ENCODE peak calls at places on chromosomes 2 and 18, in five cellular contexts. One of them, this sample, is unnamed.

GRCh38 chr2:233100192-233100998 is 40.3 kb downstream of the INPP5D start:
- DNase-seq in A549: no peak
- DNase-seq in CD4-positive, alpha-beta memory T cell: peak; percentile 54
- DNase-seq in prostate gland: no peak
- DNase-seq in mucosa of descending colon: no peak
- DNase-seq in this sample: no peak

GRCh38 chr2:96926791-96927190 is 56.9 kb upstream of the SEMA4C start:
- DNase-seq in CD4-positive, alpha-beta memory T cell: no peak
- DNase-seq in A549: no peak
- DNase-seq in mucosa of descending colon: no peak
- DNase-seq in prostate gland: no peak
- DNase-seq in this sample: no peak

GRCh38 chr2:204127238-204127637 is 190.7 kb downstream of the ICOS start:
- DNase-seq in A549: no peak
- DNase-seq in prostate gland: no peak
- DNase-seq in mucosa of descending colon: no peak
- DNase-seq in CD4-positive, alpha-beta memory T cell: no peak
- DNase-seq in this sample: no peak

GRCh38 chr2:241007880-241008710 is 9.7 kb downstream of the SNED1 start:
- DNase-seq in CD4-positive, alpha-beta memory T cell: no peak
- DNase-seq in mucosa of descending colon: no peak
- DNase-seq in A549: no peak
- DNase-seq in prostate gland: peak; percentile 22
- DNase-seq in this sample: peak; percentile 9

GRCh38 chr18:45760443-45761036 is 36.6 kb downstream of the SLC14A1 start:
- DNase-seq in A549: no peak
- DNase-seq in prostate gland: no peak
- DNase-seq in mucosa of descending colon: no peak
- DNase-seq in CD4-positive, alpha-beta memory T cell: no peak
- DNase-seq in this sample: no peak

GRCh38 chr2:238202326-238203103 is 980 bp downstream of the ILKAP start:
- DNase-seq in CD4-positive, alpha-beta memory T cell: no peak
- DNase-seq in mucosa of descending colon: no peak
- DNase-seq in prostate gland: no peak
- DNase-seq in A549: no peak
- DNase-seq in this sample: no peak

GRCh38 chr2:190887089-190887488 is 6.5 kb downstream of the GLS start:
- DNase-seq in A549: peak; percentile 31
- DNase-seq in CD4-positive, alpha-beta memory T cell: no peak
- DNase-seq in prostate gland: no peak
- DNase-seq in mucosa of descending colon: no peak
- DNase-seq in this sample: no peak

GRCh38 chr2:127771756-127772155 is 39.2 kb downstream of the WDR33 start:
- DNase-seq in mucosa of descending colon: no peak
- DNase-seq in A549: peak; percentile 38
- DNase-seq in prostate gland: no peak
- DNase-seq in CD4-positive, alpha-beta memory T cell: no peak
- DNase-seq in this sample: no peak

GRCh38 chr2:31694444-31694843 is 113.7 kb upstream of the SRD5A2 start:
- DNase-seq in CD4-positive, alpha-beta memory T cell: no peak
- DNase-seq in prostate gland: no peak
- DNase-seq in mucosa of descending colon: no peak
- DNase-seq in A549: peak; percentile 57
- DNase-seq in this sample: no peak
- H3K9me3 ChIP-seq in CD4-positive, alpha-beta memory T cell: peaks cover 35% of the 10 kb centered on the region
- H3K9me3 ChIP-seq in prostate gland: peaks cover 11% of the 10 kb centered on the region
- H3K9me3 ChIP-seq in mucosa of descending colon: peaks cover 78% of the 10 kb centered on the region
- H3K9me3 ChIP-seq in A549: peaks cover 49% of the 10 kb centered on the region
- H3K9me3 ChIP-seq in this sample: peaks cover 37% of the 10 kb centered on the region

DNA sequence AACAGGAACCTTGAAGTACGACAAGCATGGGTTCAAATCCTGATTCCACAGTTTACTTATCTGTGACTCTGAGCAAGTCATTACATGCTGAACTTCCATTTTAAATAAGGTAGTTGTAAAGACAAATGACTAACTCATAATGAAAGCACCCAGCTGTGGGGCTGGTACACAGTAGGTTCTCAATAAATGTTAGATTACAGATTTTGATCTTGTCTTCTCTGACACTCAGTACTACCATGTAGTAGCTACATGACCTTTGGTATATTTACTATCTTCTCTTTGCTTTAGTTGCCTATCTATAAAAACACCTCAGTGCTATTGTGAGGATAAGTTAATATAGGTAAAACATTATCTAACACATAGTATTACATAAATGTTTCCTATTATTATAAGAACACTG is 3.2 kb downstream of the TRAK2 start:
- DNase-seq in A549: no peak
- DNase-seq in CD4-positive, alpha-beta memory T cell: no peak
- DNase-seq in prostate gland: no peak
- DNase-seq in mucosa of descending colon: no peak
- DNase-seq in this sample: no peak
- H3K4me1 ChIP-seq in A549: peaks cover 17% of the 10 kb centered on the region
- H3K4me1 ChIP-seq in CD4-positive, alpha-beta memory T cell: peaks cover 67% of the 10 kb centered on the region
- H3K4me1 ChIP-seq in prostate gland: no peaks in the 10 kb centered on the region
- H3K4me1 ChIP-seq in mucosa of descending colon: peaks cover 54% of the 10 kb centered on the region
- H3K4me1 ChIP-seq in this sample: no peaks in the 10 kb centered on the region

DNA sequence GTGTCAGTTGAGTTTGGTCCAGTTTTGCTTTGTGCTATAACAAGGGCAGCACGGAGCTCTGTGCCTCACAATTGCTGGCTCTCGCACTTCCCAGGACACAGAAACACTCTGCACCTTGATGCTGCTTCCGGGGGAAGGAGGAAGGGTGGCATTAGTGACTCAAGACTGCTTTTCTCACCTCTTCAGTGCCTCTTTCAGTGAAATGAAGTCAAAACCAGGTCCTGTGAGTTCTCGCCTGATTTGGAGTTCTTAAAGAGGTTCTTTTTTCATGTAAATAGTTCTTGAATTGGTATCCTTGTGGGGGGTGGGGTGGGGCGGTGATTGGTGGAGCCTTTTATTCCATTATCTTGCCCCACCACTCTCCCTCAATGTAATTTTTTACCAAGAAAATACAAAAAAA is 91.5 kb upstream of the MYT1L start:
- DNase-seq in A549: no peak
- DNase-seq in mucosa of descending colon: no peak
- DNase-seq in prostate gland: no peak
- DNase-seq in CD4-positive, alpha-beta memory T cell: no peak
- DNase-seq in this sample: no peak
- H3K4me3 ChIP-seq in A549: no peak overlapping the region
- H3K4me3 ChIP-seq in mucosa of descending colon: no peak overlapping the region
- H3K4me3 ChIP-seq in prostate gland: no peak overlapping the region
- H3K4me3 ChIP-seq in CD4-positive, alpha-beta memory T cell: no peak overlapping the region
- H3K4me3 ChIP-seq in this sample: no peak overlapping the region

GRCh38 chr2:2567776-2568175 is 236.7 kb upstream of the MYT1L start:
- DNase-seq in mucosa of descending colon: no peak
- DNase-seq in CD4-positive, alpha-beta memory T cell: no peak
- DNase-seq in A549: no peak
- DNase-seq in prostate gland: no peak
- DNase-seq in this sample: no peak
- H3K9me3 ChIP-seq in mucosa of descending colon: peaks cover 27% of the 10 kb centered on the region
- H3K9me3 ChIP-seq in CD4-positive, alpha-beta memory T cell: no peaks in the 10 kb centered on the region
- H3K9me3 ChIP-seq in A549: peaks cover 9% of the 10 kb centered on the region
- H3K9me3 ChIP-seq in prostate gland: no peaks in the 10 kb centered on the region
- H3K9me3 ChIP-seq in this sample: no peaks in the 10 kb centered on the region